ENCODE peak calls at places on chromosome 18, in seven cellular contexts. T is IMR-90, P is H9, M is mesenchymal stem cell, C is H1, H is trophoblast cell, V is neuronal stem cell. O is an unnamed sample.

GRCh38 chr18:74499633-74500032 is 3.5 kb downstream of the CNDP2 start:
- DNase-seq in T (no peak), P (peak), M (peak), C (no peak), H (peak), V (no peak), O (peak)

GRCh38 chr18:76391038-76391437 is 104.0 kb downstream of the ZNF516 start:
- DNase-seq in T (no peak), P (no peak), M (no peak), C (no peak), H (no peak), V (no peak), O (no peak)

GRCh38 chr18:11323359-11323819 is 174.0 kb upstream of the PIEZO2 start:
- DNase-seq in T (peak), P (no peak), M (peak), C (no peak), H (peak), V (no peak), O (peak)

GRCh38 chr18:36769611-36770314 is 59.0 kb downstream of the TPGS2 start:
- DNase-seq in T (no peak), P (peak), M (no peak), C (peak), H (peak), V (peak), O (peak)

GRCh38 chr18:48828713-48829442 is 121.9 kb downstream of the SMAD7 start:
- DNase-seq in T (no peak), P (peak), M (no peak), C (peak), H (no peak), V (no peak), O (peak)

GRCh38 chr18:58060254-58060653 is 16.2 kb downstream of the NEDD4L start:
- DNase-seq in T (no peak), P (no peak), M (no peak), C (no peak), H (no peak), V (no peak), O (no peak)

GRCh38 chr18:12028040-12028628 is 46.8 kb downstream of the IMPA2 start:
- DNase-seq in T (no peak), P (no peak), M (no peak), C (no peak), H (no peak), V (no peak), O (peak)

GRCh38 chr18:49628993-49629795 is 67.3 kb downstream of the LIPG start:
- DNase-seq in T (no peak), P (no peak), M (no peak), C (no peak), H (no peak), V (no peak), O (no peak)

GRCh38 chr18:11500153-11501122 is 109.0 kb upstream of the SLC35G4 start:
- DNase-seq in T (peak), P (no peak), M (peak), C (no peak), H (peak), V (no peak), O (peak)

GRCh38 chr18:74228312-74228711 is 63.5 kb downstream of the CYB5A start:
- DNase-seq in T (no peak), P (no peak), M (no peak), C (no peak), H (peak), V (no peak), O (no peak)

GRCh38 chr18:7000484-7001096 is 117.0 kb downstream of the LAMA1 start:
- DNase-seq in T (peak), P (no peak), M (peak), C (no peak), H (peak), V (no peak), O (peak)

GRCh38 chr18:68426731-68427315 is 288.1 kb downstream of the TMX3 start:
- DNase-seq in T (peak), P (no peak), M (no peak), C (no peak), H (peak), V (no peak), O (no peak)

GRCh38 chr18:50896093-50896492 is 17.2 kb downstream of the ME2 start:
- DNase-seq in T (no peak), P (no peak), M (no peak), C (no peak), H (no peak), V (no peak), O (no peak)

GRCh38 chr18:39302481-39302880 is 1736.9 kb upstream of the CELF4 start:
- DNase-seq in T (no peak), P (no peak), M (no peak), C (no peak), H (no peak), V (no peak), O (no peak)

GRCh38 chr18:22711381-22711717 is 221.8 kb upstream of the RBBP8 start:
- DNase-seq in T (no peak), P (no peak), M (no peak), C (no peak), H (no peak), V (no peak), O (no peak)
- H3K9ac ChIP-seq in T (no peak), P (no peak), M (peak), C (no peak), H (no peak), V (no peak), O (no peak)

DNA sequence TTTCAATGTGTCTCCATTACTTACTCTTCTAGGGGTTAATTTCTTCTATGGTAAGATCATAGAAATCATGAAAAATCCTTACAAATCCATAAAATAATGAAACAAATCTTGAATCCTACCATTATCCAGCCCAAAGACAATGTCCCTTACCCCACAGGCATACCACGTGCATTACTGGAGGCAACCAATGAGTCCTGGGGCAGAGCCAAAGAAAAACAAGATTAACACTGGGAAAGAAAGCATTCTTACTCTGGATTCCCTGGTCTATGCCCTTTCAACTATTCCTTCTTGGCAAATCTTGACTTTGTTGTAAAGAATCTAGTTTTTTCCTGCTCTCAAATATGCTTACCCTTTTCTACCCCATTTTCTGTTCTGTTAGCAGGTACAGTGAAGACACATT is 3.1 kb upstream of the GALNT1 start:
- DNase-seq in T (peak), P (no peak), M (no peak), C (no peak), H (peak), V (no peak), O (no peak)
- H2AK5ac ChIP-seq in T (no peak), P (no peak), M (peak), C (no peak), H (no peak), V (no peak), O (no peak)

DNA sequence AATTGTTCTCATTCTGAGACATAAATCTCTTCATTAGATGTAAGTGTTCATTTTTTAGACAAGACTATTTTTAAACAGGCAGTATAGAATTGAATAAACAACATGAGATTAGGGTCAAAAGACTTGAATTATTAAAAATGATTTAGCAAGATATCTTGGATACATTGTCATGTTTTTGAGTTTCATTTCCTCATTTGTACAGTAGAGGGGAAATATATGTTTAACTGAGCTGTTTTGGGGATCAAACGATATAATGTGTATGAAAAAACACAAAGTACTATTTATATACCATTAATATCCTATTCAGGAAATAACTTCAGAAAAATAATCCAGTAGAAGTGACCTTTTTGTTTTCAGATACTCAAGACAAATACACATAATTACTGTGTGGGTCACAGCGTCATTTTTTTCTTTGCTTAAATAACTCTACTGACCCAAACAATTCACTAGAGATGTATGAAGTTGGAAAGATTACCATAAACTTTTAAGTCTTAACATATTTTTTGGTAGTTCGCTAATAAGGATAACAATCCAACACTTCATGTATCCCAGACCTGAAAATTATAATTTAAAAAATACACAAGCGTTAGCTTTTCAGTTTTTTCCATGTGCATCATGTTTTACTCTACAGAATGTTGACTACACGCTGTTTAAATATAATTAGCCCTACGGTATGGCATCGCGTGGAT is 876 bp upstream of the ASXL3 start:
- DNase-seq in T (no peak), P (no peak), M (no peak), C (no peak), H (no peak), V (no peak), O (no peak)
- H3K9ac ChIP-seq in T (peak), P (no peak), M (peak), C (no peak), H (no peak), V (no peak), O (no peak)

GRCh38 chr18:34492652-34493051 is 217.4 kb upstream of the DTNA start:
- DNase-seq in T (no peak), P (no peak), M (no peak), C (no peak), H (no peak), V (no peak), O (peak)
- H2AK5ac ChIP-seq in T (no peak), P (no peak), M (no peak), C (no peak), H (no peak), V (no peak), O (no peak)

DNA sequence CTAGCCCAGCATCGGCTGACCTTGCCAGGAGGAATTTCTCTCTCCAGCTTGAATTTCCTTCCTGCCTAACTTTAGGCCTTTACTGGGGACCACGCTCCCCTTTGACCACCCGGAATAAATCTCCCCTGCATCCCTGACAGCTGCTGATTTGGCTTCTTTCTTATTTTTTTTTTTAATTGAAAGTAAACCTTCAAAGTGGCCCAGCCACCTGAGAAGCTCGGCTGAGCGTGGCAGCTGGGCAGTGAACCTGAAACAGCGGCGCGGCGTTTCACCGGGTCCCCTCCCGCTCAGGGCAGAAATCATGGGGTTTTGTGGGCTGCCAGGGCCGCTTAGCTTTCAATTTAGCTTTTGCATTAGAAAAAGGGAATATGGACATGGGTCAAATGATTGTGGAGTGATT is 32.0 kb downstream of the HRH4 start:
- DNase-seq in T (no peak), P (no peak), M (no peak), C (no peak), H (no peak), V (no peak), O (no peak)
- H3K9ac ChIP-seq in T (no peak), P (no peak), M (no peak), C (no peak), H (no peak), V (no peak), O (no peak)

GRCh38 chr18:8257851-8258434 is 351.3 kb upstream of the RAB12 start:
- DNase-seq in T (no peak), P (no peak), M (peak), C (no peak), H (no peak), V (no peak), O (peak)

GRCh38 chr18:8260319-8260718 is 348.9 kb upstream of the RAB12 start:
- DNase-seq in T (peak), P (peak), M (no peak), C (no peak), H (peak), V (no peak), O (peak)

GRCh38 chr18:8252371-8252770 is 356.9 kb upstream of the RAB12 start:
- DNase-seq in T (peak), P (no peak), M (no peak), C (no peak), H (no peak), V (no peak), O (no peak)

GRCh38 chr18:8253943-8254342 is 355.3 kb upstream of the RAB12 start:
- DNase-seq in T (no peak), P (no peak), M (no peak), C (no peak), H (no peak), V (no peak), O (no peak)

GRCh38 chr18:8254664-8255063 is 354.6 kb upstream of the RAB12 start:
- DNase-seq in T (peak), P (no peak), M (no peak), C (no peak), H (no peak), V (no peak), O (no peak)
- H2AK5ac ChIP-seq in T (no peak), P (no peak), M (no peak), C (no peak), H (no peak), V (no peak), O (no peak)

O was measured in mesendoderm.